ENCODE peak calls at places on chromosomes 12 and 14, in nine cellular contexts. F is RCC 7860; X is activated CD4-positive, alpha-beta T cell treated with anti-CD3 and anti-CD28 coated beads, Interleukin-2, amount 50 U/mL, for 4 hours; Q is NCI-H774; N is activated CD4-positive, alpha-beta memory T cell treated with anti-CD3 and anti-CD28 coated beads for 36 hours; T is astrocyte; J is sciatic nerve; O is Peyer's patch; H is astrocyte of the hippocampus. S is an unnamed sample.

GRCh38 chr12:90235642-90236041 is 527.0 kb upstream of the ATP2B1 start:
- DNase-seq in F (no peak), X (no peak), Q (no peak), N (no peak), T (peak), J (no peak), O (no peak), H (no peak), S (no peak)

GRCh38 chr12:16189849-16190248 is 87.6 kb downstream of the SLC15A5 start:
- DNase-seq in F (peak), X (no peak), Q (no peak), N (no peak), T (peak), J (no peak), O (no peak), H (peak), S (no peak)

GRCh38 chr12:64760808-64761573 is 1.8 kb upstream of the GNS start:
- DNase-seq in F (no peak), X (no peak), Q (no peak), N (no peak), T (no peak), J (no peak), O (no peak), H (no peak), S (no peak)

GRCh38 chr12:51318846-51319570 is 5.0 kb downstream of the BIN2 start:
- DNase-seq in F (no peak), X (no peak), Q (no peak), N (peak), T (no peak), J (no peak), O (peak), H (no peak), S (no peak)

GRCh38 chr12:121989951-121990647 is 31.6 kb upstream of the BCL7A start:
- DNase-seq in F (no peak), X (no peak), Q (no peak), N (no peak), T (no peak), J (no peak), O (no peak), H (no peak), S (no peak)

GRCh38 chr14:20624495-20625070 is 16.9 kb downstream of the OR6S1 start:
- DNase-seq in F (no peak), X (no peak), Q (no peak), N (peak), T (peak), J (peak), O (peak), H (peak), S (no peak)

GRCh38 chr12:107404981-107405380 is 280.6 kb upstream of the PWP1 start:
- DNase-seq in F (peak), X (peak), Q (peak), N (peak), T (peak), J (no peak), O (no peak), H (peak), S (no peak)

GRCh38 chr12:63079791-63080395 is 71.1 kb downstream of the AVPR1A start:
- DNase-seq in F (no peak), X (no peak), Q (no peak), N (no peak), T (no peak), J (no peak), O (no peak), H (peak), S (no peak)

GRCh38 chr12:3291939-3292338 is 199.1 kb upstream of the PRMT8 start:
- DNase-seq in F (no peak), X (no peak), Q (no peak), N (no peak), T (no peak), J (no peak), O (no peak), H (no peak), S (no peak)

GRCh38 chr14:57486767-57487379 is 6.8 kb downstream of the CCDC198 start:
- DNase-seq in F (peak), X (no peak), Q (no peak), N (no peak), T (peak), J (no peak), O (no peak), H (peak), S (no peak)

GRCh38 chr12:10584415-10584814 is 29.0 kb downstream of the MAGOHB start:
- DNase-seq in F (no peak), X (no peak), Q (no peak), N (no peak), T (no peak), J (no peak), O (no peak), H (no peak), S (no peak)

GRCh38 chr12:75662501-75663159 is 151.2 kb upstream of the KRR1 start:
- DNase-seq in F (no peak), X (no peak), Q (no peak), N (no peak), T (no peak), J (no peak), O (no peak), H (no peak), S (no peak)